ENCODE peak calls at places on chromosome 14, in ten cellular contexts. B is right lobe of liver, E is A549, X is heart left ventricle, Q is testis, L is uterus, P is sigmoid colon, N is ovary, V is breast epithelium, U is tibial nerve. M is an unnamed sample. For H3K4me1, the result is how much of the 10 kb centered on the place peaks cover.

GRCh38 chr14:99168330-99168729 is 103.7 kb downstream of the BCL11B start:
- DNase-seq in L (no peak), P (no peak), E (no peak), U (no peak), N (no peak), B (no peak), V (no peak), Q (no peak), X (no peak), M (no peak)

GRCh38 chr14:90341784-90342183 is 10.0 kb upstream of the NRDE2 start:
- DNase-seq in N (no peak), Q (no peak), P (no peak), L (no peak), U (no peak), E (no peak), V (no peak), B (no peak), X (no peak), M (no peak)

GRCh38 chr14:105096206-105096875 is 31.1 kb upstream of the GPR132 start:
- DNase-seq in L (no peak), B (no peak), N (no peak), P (peak), U (no peak), V (no peak), X (no peak), E (no peak), Q (no peak), M (peak)

GRCh38 chr14:28280530-28280929 is 486.1 kb upstream of the FOXG1 start:
- DNase-seq in B (no peak), U (no peak), X (no peak), Q (no peak), P (no peak), E (no peak), L (no peak), V (no peak), N (no peak), M (no peak)

GRCh38 chr14:89617471-89618291 is 200.6 kb upstream of the FOXN3 start:
- DNase-seq in L (no peak), E (no peak), Q (peak), N (no peak), B (no peak), X (no peak), V (peak), U (peak), P (no peak), M (no peak)

GRCh38 chr14:94598816-94599655 is 13.2 kb upstream of the SERPINA3 start:
- DNase-seq in V (peak), Q (peak), E (peak), X (no peak), P (peak), B (peak), L (peak), U (peak), N (peak), M (peak)

GRCh38 chr14:99380991-99381687 is 99.5 kb downstream of the SETD3 start:
- DNase-seq in E (no peak), Q (no peak), P (no peak), X (no peak), N (no peak), U (no peak), V (no peak), L (no peak), B (no peak), M (no peak)

GRCh38 chr14:70648374-70648773 is 6.7 kb downstream of the TTC9 start:
- DNase-seq in Q (no peak), U (no peak), E (no peak), B (no peak), P (no peak), V (no peak), N (no peak), L (no peak), X (peak), M (no peak)

GRCh38 chr14:99502989-99503421 is 21.8 kb downstream of the CCNK start:
- DNase-seq in B (no peak), U (no peak), N (no peak), Q (no peak), E (no peak), V (no peak), L (no peak), X (no peak), P (no peak), M (no peak)

GRCh38 chr14:66234411-66234810 is 251.8 kb upstream of the CCDC196 start:
- DNase-seq in B (no peak), Q (no peak), P (no peak), U (no peak), E (no peak), V (no peak), L (no peak), X (no peak), N (no peak), M (no peak)

GRCh38 chr14:69931960-69932359 is 52.7 kb downstream of the SMOC1 start:
- DNase-seq in B (no peak), X (no peak), E (no peak), L (no peak), Q (no peak), U (no peak), V (no peak), P (no peak), N (no peak), M (no peak)

GRCh38 chr14:74614508-74615495 is 2.8 kb upstream of the LTBP2 start:
- DNase-seq in L (no peak), E (no peak), B (no peak), X (no peak), V (no peak), P (no peak), U (no peak), Q (no peak), N (no peak), M (no peak)
- H3K4me1 ChIP-seq in L (under half), E (half or more), B (under half), X (under half), V (under half), P (under half), U (under half), Q (under half), N (under half), M (half or more)

DNA sequence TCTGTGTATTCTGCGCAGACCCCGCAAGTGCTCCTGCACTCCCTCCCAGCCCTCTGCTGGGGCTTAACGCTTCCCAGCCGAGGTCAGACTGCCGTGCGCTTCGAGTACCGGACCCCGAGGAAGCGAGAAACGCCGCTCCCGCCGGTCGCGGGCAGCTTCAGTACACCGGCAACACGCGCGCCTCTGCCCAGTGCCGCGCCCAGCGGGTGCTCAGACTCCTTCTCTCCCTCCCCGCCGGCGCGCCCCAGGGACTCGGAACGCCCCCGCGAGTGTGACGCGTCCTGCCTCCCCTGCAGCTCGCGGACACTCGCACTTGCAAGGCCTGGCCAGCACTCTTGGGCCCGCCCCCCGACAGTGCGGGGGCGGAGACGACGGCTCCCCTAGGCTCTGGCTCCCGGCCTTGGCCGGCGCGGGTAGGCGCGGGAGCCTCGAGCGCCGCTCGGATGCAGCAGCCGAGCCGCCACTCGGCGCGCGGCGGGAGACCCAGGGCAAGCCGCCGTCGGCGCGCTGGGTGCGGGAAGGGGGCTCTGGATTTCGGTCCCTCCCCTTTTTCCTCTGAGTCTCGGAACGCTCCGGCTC is at the start of gene PTGER2:
- DNase-seq in U (peak), L (peak), V (no peak), X (peak), Q (peak), P (peak), E (peak), N (peak), B (peak), M (peak)
- TF ChIP-seq POLR2A in U (no peak), L (no peak), V (no peak), X (no peak), Q (no peak), P (no peak), E (no peak), N (no peak), B (peak), M (peak)

GRCh38 chr14:68307769-68308168 is 485.1 kb downstream of the ZFP36L1 start:
- DNase-seq in L (no peak), Q (no peak), V (no peak), X (no peak), U (no peak), N (no peak), B (no peak), P (no peak), E (no peak), M (no peak)
- H3K4me1 ChIP-seq in L (under half), Q (under half), V (under half), X (under half), U (under half), N (under half), B (under half), P (under half), E (under half), M (under half)

GRCh38 chr14:85532981-85533820 is 3.3 kb downstream of the FLRT2 start:
- DNase-seq in E (peak), B (peak), Q (peak), P (peak), L (peak), X (peak), V (peak), N (peak), U (peak), M (peak)
- TF ChIP-seq POLR2A in E (peak), B (no peak), Q (no peak), P (no peak), L (peak), X (no peak), V (no peak), N (peak), U (peak), M (no peak)

DNA sequence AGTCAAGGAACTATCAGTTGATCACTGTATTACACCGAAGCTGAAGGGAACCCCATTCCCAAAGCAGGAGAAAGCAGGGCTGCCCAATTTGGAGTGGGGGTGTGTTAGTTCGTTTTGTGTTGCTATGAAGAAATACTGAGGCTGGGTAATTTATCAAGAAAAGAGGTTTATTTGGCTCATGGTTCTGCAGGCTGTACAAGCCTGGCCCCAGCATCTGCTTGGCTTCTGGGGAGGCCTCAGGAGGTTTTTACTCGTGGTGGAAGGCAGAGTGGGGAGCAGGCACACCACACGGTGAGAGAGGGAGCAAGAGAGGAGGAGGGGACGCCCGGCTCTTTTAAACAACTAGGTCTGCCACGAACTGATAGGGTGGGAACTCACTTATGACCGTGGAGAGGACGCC is 16.7 kb upstream of the DIO3 start:
- DNase-seq in Q (no peak), V (no peak), L (no peak), U (no peak), X (no peak), P (no peak), N (no peak), B (no peak), E (no peak), M (no peak)
- H3K4me1 ChIP-seq in Q (under half), V (under half), L (under half), U (under half), X (under half), P (under half), N (under half), B (under half), E (under half), M (under half)

DNA sequence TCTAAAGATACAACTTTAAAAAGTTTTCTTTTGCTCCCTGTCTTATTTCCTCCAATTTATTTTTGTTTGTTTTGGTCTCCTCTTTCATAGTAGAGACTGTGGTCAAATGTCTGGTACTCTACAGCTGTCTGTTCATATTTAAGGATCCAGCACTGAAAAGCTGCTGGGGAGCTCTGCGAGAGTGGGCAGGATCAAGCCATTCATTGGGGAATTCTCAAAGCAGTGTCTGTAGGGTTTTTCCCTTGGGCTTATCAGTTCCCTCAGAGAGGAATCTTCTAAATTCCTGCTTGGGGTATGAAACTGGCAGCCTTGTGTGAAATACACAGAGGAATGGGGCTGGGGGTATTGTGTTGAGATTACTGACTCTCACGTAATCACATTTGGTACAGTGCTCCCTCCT is 52.3 kb downstream of the FNTB start:
- DNase-seq in Q (no peak), N (no peak), P (no peak), B (no peak), U (no peak), V (no peak), X (no peak), L (no peak), E (no peak), M (no peak)
- TF ChIP-seq POLR2A in Q (no peak), N (no peak), P (no peak), B (no peak), U (no peak), V (no peak), X (no peak), L (no peak), E (no peak), M (no peak)

DNA sequence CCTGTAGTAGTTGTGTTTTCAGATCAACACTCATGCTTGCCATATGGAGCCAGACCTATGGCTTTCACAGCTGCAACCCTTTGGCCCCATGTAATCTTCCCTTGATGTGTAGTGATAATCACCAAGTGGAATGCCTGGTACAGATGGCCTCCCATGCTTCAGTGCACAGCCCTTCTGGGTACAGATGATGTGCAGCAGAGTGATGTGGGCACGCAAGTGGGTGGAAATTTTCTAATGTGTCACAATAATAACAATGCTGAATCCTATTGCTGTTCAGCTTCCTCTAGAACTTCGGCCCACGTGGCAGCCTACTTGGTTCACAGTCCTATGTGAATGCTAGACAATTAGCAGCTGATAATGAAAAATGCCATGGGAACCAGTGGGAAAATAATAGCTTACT is 188.1 kb downstream of the SNAPC1 start:
- DNase-seq in X (no peak), Q (no peak), V (no peak), E (no peak), L (no peak), B (no peak), U (no peak), P (no peak), N (no peak), M (no peak)
- H3K4me1 ChIP-seq in X (under half), Q (under half), V (under half), E (under half), L (under half), B (under half), U (under half), P (under half), N (under half), M (under half)

DNA sequence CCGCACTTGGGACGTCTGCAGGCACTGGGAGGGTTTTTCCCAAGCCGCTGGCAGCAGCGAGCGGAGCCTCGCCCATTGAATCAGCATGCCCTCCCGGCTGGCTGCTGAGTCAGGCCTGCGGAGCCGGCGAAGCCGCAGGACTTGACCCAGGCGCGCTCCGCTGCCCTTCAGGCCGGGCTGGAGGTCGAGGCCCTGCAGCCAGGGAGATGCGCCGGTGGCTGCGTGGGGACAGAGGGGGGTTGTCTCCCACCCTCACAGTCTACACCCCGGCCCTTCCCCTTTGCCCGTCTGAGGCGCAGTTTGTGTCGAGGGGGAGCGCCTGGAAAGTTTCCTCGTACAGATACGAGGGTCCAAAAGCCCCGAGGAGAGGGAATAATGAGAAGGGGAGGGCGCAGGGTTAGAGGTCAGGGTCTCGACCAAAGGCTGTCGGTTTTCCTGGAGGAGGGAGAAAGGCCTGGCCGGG is 759 bp upstream of the KLC1 start:
- DNase-seq in E (peak), P (peak), X (peak), V (peak), L (peak), N (peak), B (peak), Q (peak), U (peak), M (peak)
- TF ChIP-seq POLR2A in E (peak), P (peak), X (no peak), V (no peak), L (no peak), N (peak), B (peak), Q (no peak), U (peak), M (peak)